ENCODE peak calls at places on chromosomes 4 and X, in nine cellular contexts. C is cardiac muscle cell; O is suprapubic skin; N is mesothelial cell of epicardium; D is endothelial cell of umbilical vein; M is GM18507; B is epithelial cell of prostate; H is adipocyte; Z is CD8-positive, alpha-beta memory T cell. X is an unnamed sample.

GRCh38 chr4:125323547-125324100 is 8.9 kb downstream of the FAT4 start:
- DNase-seq in M (no peak), C (peak; percentile 30), O (no peak), Z (no peak), B (no peak), D (peak; percentile 88), H (peak; percentile 79), N (no peak), X (no peak)

GRCh38 chrX:43940811-43941210 is 32.4 kb downstream of the NDP start:
- DNase-seq in C (no peak), O (no peak), B (no peak), Z (no peak), M (no peak), D (peak; percentile 73), H (peak; percentile 28), N (no peak), X (no peak)

GRCh38 chr4:86788826-86789225 is 60.4 kb downstream of the SLC10A6 start:
- DNase-seq in H (no peak), O (no peak), C (no peak), Z (no peak), M (no peak), N (no peak), D (no peak), B (no peak), X (no peak)

GRCh38 chr4:153394945-153395344 is 50.5 kb downstream of the MND1 start:
- DNase-seq in H (no peak), C (no peak), O (no peak), B (no peak), Z (no peak), D (no peak), N (no peak), M (no peak), X (no peak)

GRCh38 chrX:28347526-28347925 is 239.7 kb upstream of the IL1RAPL1 start:
- DNase-seq in N (no peak), H (no peak), O (no peak), C (no peak), B (no peak), M (no peak), Z (no peak), D (no peak), X (no peak)

GRCh38 chrX:130906776-130907175 is 3.8 kb upstream of the ENOX2 start:
- DNase-seq in C (no peak), B (no peak), H (no peak), O (no peak), D (no peak), M (no peak), Z (no peak), N (no peak), X (no peak)

GRCh38 chr4:87966095-87966496 is 9.4 kb upstream of the SPP1 start:
- DNase-seq in H (no peak), B (no peak), O (no peak), C (no peak), M (no peak), D (no peak), N (no peak), Z (no peak), X (no peak)

GRCh38 chrX:111086521-111087127 is 9.4 kb upstream of the PAK3 start:
- DNase-seq in O (no peak), D (no peak), M (no peak), C (peak; percentile 52), H (no peak), Z (no peak), N (no peak), B (no peak), X (no peak)

GRCh38 chrX:57156397-57157049 is 19.3 kb upstream of the SPIN2A start:
- DNase-seq in M (no peak), O (no peak), D (peak; percentile 48), H (peak; percentile 53), Z (no peak), C (peak; percentile 57), B (no peak), N (no peak), X (no peak)

GRCh38 chr4:6250235-6250983 is 19.2 kb upstream of the WFS1 start:
- DNase-seq in D (peak; percentile 74), O (no peak), M (peak; percentile 48), H (peak; percentile 86), C (peak; percentile 77), B (no peak), Z (no peak), N (no peak), X (no peak)

GRCh38 chr4:115537387-115537786 is 424.0 kb upstream of the NDST4 start:
- DNase-seq in M (no peak), Z (no peak), B (no peak), C (no peak), N (no peak), D (no peak), O (no peak), H (peak; percentile 39), X (no peak)

GRCh38 chrX:327660-328126 is 9.1 kb upstream of the GTPBP6 start:
- DNase-seq in N (no peak), D (no peak), B (no peak), C (no peak), Z (no peak), H (no peak), M (no peak), O (peak; percentile 77), X (no peak)

X was measured in cortex of kidney.